ENCODE peak calls at places on chromosomes 1 and 21, in four cellular contexts. K is stimulated activated CD4-positive, alpha-beta T cell treated with anti-CD3 and anti-CD28 coated beads, Interleukin-12 subunit alpha, Interleukin-12 subunit beta, amount 100 ng/mL, for 48 hours; U is nephron progenitor cell; Q is EL. D is an unnamed sample.
A peak's percentile ranks its signal among the peaks of the same experiment; 100 is the strongest.

GRCh38 chr1:230016139-230016538 is 50.9 kb upstream of the GALNT2 start:
- DNase-seq in K (no peak), U (no peak), Q (no peak), D (no peak)

GRCh38 chr21:44065428-44065827 is 41.8 kb upstream of the PWP2 start:
- DNase-seq in K (peak; percentile 65), U (no peak), Q (peak; percentile 12), D (peak; percentile 65)

GRCh38 chr1:225695578-225696332 is 42.8 kb upstream of the ENAH start:
- DNase-seq in K (no peak), U (peak; percentile 17), Q (no peak), D (no peak)

GRCh38 chr1:58047265-58047858 is 499.2 kb downstream of the OMA1 start:
- DNase-seq in K (peak; percentile 4), U (peak; percentile 51), Q (peak; percentile 15), D (peak; percentile 7)

GRCh38 chr1:109768335-109768650 is 4.6 kb upstream of the EPS8L3 start:
- DNase-seq in K (no peak), U (no peak), Q (no peak), D (no peak)

GRCh38 chr1:951364-951763 is 7.7 kb downstream of the NOC2L start:
- DNase-seq in K (no peak), U (no peak), Q (no peak), D (peak; percentile 33)

GRCh38 chr1:117284408-117285215 is 73.9 kb upstream of the VTCN1 start:
- DNase-seq in K (no peak), U (no peak), Q (peak; percentile 66), D (peak; percentile 73)

GRCh38 chr1:170619167-170620030 is 44.5 kb upstream of the PRRX1 start:
- DNase-seq in K (no peak), U (no peak), Q (peak; percentile 28), D (peak; percentile 86)

GRCh38 chr1:233707153-233707905 is 93.4 kb downstream of the KCNK1 start:
- DNase-seq in K (no peak), U (no peak), Q (no peak), D (peak; percentile 63)

GRCh38 chr1:230206976-230207375 is 139.9 kb downstream of the GALNT2 start:
- DNase-seq in K (no peak), U (no peak), Q (no peak), D (no peak)

GRCh38 chr1:239833709-239834108 is 258.0 kb upstream of the FMN2 start:
- DNase-seq in K (no peak), U (no peak), Q (no peak), D (no peak)

GRCh38 chr1:109499661-109500536 is 6.0 kb downstream of the CYB561D1 start:
- DNase-seq in K (no peak), U (no peak), Q (peak; percentile 70), D (peak; percentile 61)

GRCh38 chr1:31927661-31927980 is 10.5 kb downstream of the PTP4A2 start:
- DNase-seq in K (no peak), U (no peak), Q (no peak), D (no peak)

GRCh38 chr1:43525995-43526394 is 4.7 kb upstream of the PTPRF start:
- DNase-seq in K (no peak), U (no peak), Q (peak; percentile 82), D (peak; percentile 65)

GRCh38 chr1:167909691-167910180 is 4.2 kb downstream of the ADCY10 start:
- DNase-seq in K (no peak), U (no peak), Q (no peak), D (no peak)

GRCh38 chr1:220818421-220819173 is 31.9 kb downstream of the MTARC1 start:
- DNase-seq in K (no peak), U (no peak), Q (peak; percentile 98), D (peak; percentile 98)

GRCh38 chr21:31201548-31201947 is 142.5 kb downstream of the TIAM1 start:
- DNase-seq in K (no peak), U (no peak), Q (no peak), D (peak; percentile 93)

GRCh38 chr1:228373681-228374571 is 32.7 kb downstream of the TRIM11 start:
- DNase-seq in K (no peak), U (no peak), Q (no peak), D (no peak)

GRCh38 chr1:111596499-111596898 is 23.1 kb upstream of the RAP1A start:
- DNase-seq in K (no peak), U (no peak), Q (no peak), D (no peak)

GRCh38 chr1:49364676-49365075 is 588.0 kb upstream of the BEND5 start:
- DNase-seq in K (no peak), U (no peak), Q (no peak), D (no peak)

GRCh38 chr1:169031566-169032224 is 74.8 kb upstream of the ATP1B1 start:
- DNase-seq in K (no peak), U (no peak), Q (no peak), D (peak; percentile 3)

GRCh38 chr1:67559222-67559700 is 125.7 kb upstream of the GADD45A start:
- DNase-seq in K (no peak), U (no peak), Q (peak; percentile 77), D (peak; percentile 62)

GRCh38 chr1:21361506-21361905 is 71.2 kb upstream of the ECE1 start:
- DNase-seq in K (no peak), U (no peak), Q (no peak), D (no peak)

GRCh38 chr21:41663805-41664788 is 102.8 kb downstream of the RIPK4 start:
- DNase-seq in K (no peak), U (no peak), Q (peak; percentile 51), D (peak; percentile 44)

GRCh38 chr1:197776348-197777082 is 1.2 kb upstream of the DENND1B start:
- DNase-seq in K (no peak), U (no peak), Q (peak; percentile 84), D (peak; percentile 89)

GRCh38 chr1:24185056-24185455 is 2.0 kb downstream of the IFNLR1 start:
- DNase-seq in K (no peak), U (no peak), Q (no peak), D (no peak)

GRCh38 chr21:14862794-14863720 is 201.7 kb downstream of the NRIP1 start:
- DNase-seq in K (no peak), U (peak; percentile 26), Q (peak; percentile 24), D (peak; percentile 26)

GRCh38 chr1:37663426-37664000 is 28.8 kb upstream of the CDCA8 start:
- DNase-seq in K (no peak), U (no peak), Q (no peak), D (no peak)

GRCh38 chr1:199084293-199084692 is 445.5 kb downstream of the PTPRC start:
- DNase-seq in K (no peak), U (no peak), Q (peak; percentile 32), D (peak; percentile 7)

GRCh38 chr1:185864889-185865288 is 130.7 kb downstream of the HMCN1 start:
- DNase-seq in K (no peak), U (no peak), Q (peak; percentile 85), D (peak; percentile 99)

GRCh38 chr1:58699011-58699762 is 675 bp downstream of the MYSM1 start:
- DNase-seq in K (no peak), U (no peak), Q (no peak), D (peak; percentile 21)

D was measured in fibroblast of mammary gland.